ENCODE peak calls at places on chromosomes 11 and 22, in four cellular contexts. W, I, C and Y are unnamed samples.

GRCh38 chr11:125892994-125893393 is 5.5 kb downstream of the HYLS1 start:
- DNase-seq in W (no peak), I (no peak), C (no peak), Y (no peak)

GRCh38 chr11:47886096-47886495 is 37.9 kb upstream of the NUP160 start:
- DNase-seq in W (peak; percentile 57), I (peak; percentile 20), C (peak; percentile 71), Y (peak; percentile 87)

GRCh38 chr11:1744137-1744878 is 6.1 kb downstream of the IFITM10 start:
- DNase-seq in W (peak; percentile 54), I (no peak), C (no peak), Y (no peak)

GRCh38 chr22:17164392-17165024 is 5.4 kb upstream of the HDHD5 start:
- DNase-seq in W (peak; percentile 14), I (no peak), C (no peak), Y (peak; percentile 10)

GRCh38 chr11:65524010-65524746 is 705 bp upstream of the SCYL1 start:
- DNase-seq in W (no peak), I (peak; percentile 61), C (peak; percentile 10), Y (no peak)

GRCh38 chr11:75468534-75469340 is 35.7 kb upstream of the KLHL35 start:
- DNase-seq in W (peak; percentile 90), I (no peak), C (peak; percentile 79), Y (peak; percentile 93)

GRCh38 chr11:35138606-35138948 is 394 bp upstream of the CD44 start:
- DNase-seq in W (peak; percentile 55), I (no peak), C (no peak), Y (no peak)

GRCh38 chr11:67418476-67419281 is 3.2 kb downstream of the CARNS1 start:
- DNase-seq in W (no peak), I (peak; percentile 14), C (no peak), Y (no peak)

GRCh38 chr11:102306817-102307814 is 10.2 kb upstream of the BIRC3 start:
- DNase-seq in W (no peak), I (peak; percentile 48), C (no peak), Y (no peak)

GRCh38 chr22:18954333-18954732 is 18.2 kb upstream of the PRODH start:
- DNase-seq in W (peak; percentile 27), I (peak; percentile 86), C (peak; percentile 33), Y (peak; percentile 64)

GRCh38 chr11:60348116-60348515 is 21.1 kb downstream of the MS4A6E start:
- DNase-seq in W (no peak), I (no peak), C (no peak), Y (no peak)

GRCh38 chr11:106398396-106399074 is 321.1 kb downstream of the AASDHPPT start:
- DNase-seq in W (no peak), I (no peak), C (no peak), Y (peak; percentile 59)

GRCh38 chr11:113104390-113105251 is 143.4 kb downstream of the NCAM1 start:
- DNase-seq in W (no peak), I (no peak), C (no peak), Y (no peak)

GRCh38 chr11:96748639-96749370 is 359.0 kb downstream of the JRKL start:
- DNase-seq in W (peak; percentile 45), I (no peak), C (peak; percentile 53), Y (peak; percentile 48)

GRCh38 chr11:73013021-73013420 is 129.1 kb downstream of the FCHSD2 start:
- DNase-seq in W (no peak), I (no peak), C (no peak), Y (no peak)

GRCh38 chr11:68447015-68447801 is 13.3 kb upstream of the PPP6R3 start:
- DNase-seq in W (peak; percentile 66), I (peak; percentile 83), C (peak; percentile 58), Y (peak; percentile 78)

GRCh38 chr11:1422981-1423380 is 33.2 kb downstream of the BRSK2 start:
- DNase-seq in W (no peak), I (no peak), C (no peak), Y (no peak)

GRCh38 chr11:82092904-82093303 is 640.8 kb downstream of the FAM181B start:
- DNase-seq in W (no peak), I (no peak), C (no peak), Y (peak; percentile 7)

GRCh38 chr22:17743661-17744411 is 30.4 kb downstream of the BID start:
- DNase-seq in W (no peak), I (no peak), C (no peak), Y (peak; percentile 40)

GRCh38 chr22:25176175-25176574 is 23.5 kb upstream of the CRYBB3 start:
- DNase-seq in W (no peak), I (no peak), C (no peak), Y (no peak)

GRCh38 chr11:87352759-87353707 is 315.3 kb downstream of the TMEM135 start:
- DNase-seq in W (peak; percentile 73), I (peak; percentile 90), C (peak; percentile 72), Y (peak; percentile 74)

GRCh38 chr11:60942207-60942606 is 9.8 kb downstream of the SLC15A3 start:
- DNase-seq in W (no peak), I (no peak), C (no peak), Y (no peak)

GRCh38 chr11:38711110-38711509 is 2113.1 kb upstream of the RAG2 start:
- DNase-seq in W (no peak), I (no peak), C (no peak), Y (no peak)

GRCh38 chr22:42688914-42689275 is 31.8 kb downstream of the A4GALT start:
- DNase-seq in W (no peak), I (no peak), C (no peak), Y (no peak)

GRCh38 chr22:37887610-37888378 is 18.3 kb upstream of the MICALL1 start:
- DNase-seq in W (peak; percentile 84), I (no peak), C (peak; percentile 84), Y (peak; percentile 90)
- TF ChIP-seq CTCF in W (peak; percentile 72), I (no peak), C (peak; percentile 75), Y (peak; percentile 81)

DNA sequence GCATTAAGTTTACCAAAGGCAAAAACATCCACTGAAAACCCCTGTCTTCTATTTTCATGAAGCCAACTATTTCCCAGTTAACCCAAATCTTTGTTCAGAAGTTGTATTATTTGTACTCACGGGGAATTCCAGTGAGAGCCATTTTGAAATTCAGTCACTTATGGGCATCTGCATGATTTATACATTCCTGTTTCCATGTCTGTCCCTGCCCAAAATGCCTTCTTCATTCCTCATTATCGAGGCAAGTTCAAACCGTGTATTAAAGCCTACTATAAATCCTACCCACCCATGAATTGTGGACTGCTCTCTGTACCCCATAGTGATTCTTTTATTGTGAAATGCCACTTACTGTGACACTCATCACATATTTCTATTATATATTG is 772.7 kb downstream of the DLG2 start:
- DNase-seq in W (no peak), I (no peak), C (no peak), Y (no peak)
- H3K4me3 ChIP-seq in W (no peak overlapping the region), I (no peak overlapping the region), C (no peak overlapping the region), Y (no peak overlapping the region)

GRCh38 chr11:104876324-104876723 is 21.9 kb downstream of the CASP12 start:
- DNase-seq in W (no peak), I (no peak), C (no peak), Y (no peak)

GRCh38 chr11:104876838-104877500 is 21.3 kb downstream of the CASP12 start:
- DNase-seq in W (no peak), I (no peak), C (no peak), Y (no peak)

GRCh38 chr11:104872393-104872792 is 25.9 kb downstream of the CASP12 start:
- DNase-seq in W (no peak), I (no peak), C (no peak), Y (no peak)

GRCh38 chr11:104870910-104871309 is 27.4 kb downstream of the CASP12 start:
- DNase-seq in W (no peak), I (no peak), C (peak; percentile 55), Y (peak; percentile 59)

GRCh38 chr11:104873252-104873651 is 25.0 kb downstream of the CASP12 start:
- DNase-seq in W (no peak), I (no peak), C (no peak), Y (no peak)
- TF ChIP-seq CTCF in W (peak; percentile 8), I (no peak), C (peak; percentile 3), Y (no peak)

GRCh38 chr11:120342678-120343077 is 6.5 kb downstream of the ARHGEF12 start:
- DNase-seq in W (no peak), I (no peak), C (no peak), Y (no peak)

GRCh38 chr11:120339394-120339890 is 3.2 kb downstream of the ARHGEF12 start:
- DNase-seq in W (peak; percentile 35), I (peak; percentile 54), C (peak; percentile 52), Y (peak; percentile 54)

GRCh38 chr11:120342226-120342625 is 6.0 kb downstream of the ARHGEF12 start:
- DNase-seq in W (no peak), I (no peak), C (no peak), Y (no peak)

GRCh38 chr11:120337896-120338840 is 2.0 kb downstream of the ARHGEF12 start:
- DNase-seq in W (peak; percentile 49), I (no peak), C (peak; percentile 32), Y (peak; percentile 60)

GRCh38 chr11:120340529-120340928 is 4.3 kb downstream of the ARHGEF12 start:
- DNase-seq in W (peak; percentile 49), I (no peak), C (peak; percentile 32), Y (peak; percentile 53)
- H3K4me3 ChIP-seq in W (no peak overlapping the region), I (no peak overlapping the region), C (no peak overlapping the region), Y (no peak overlapping the region)

GRCh38 chr11:62152245-62153086 is 28.7 kb downstream of the INCENP start:
- DNase-seq in W (no peak), I (no peak), C (no peak), Y (no peak)

GRCh38 chr11:62153087-62153395 is 29.2 kb downstream of the INCENP start:
- DNase-seq in W (no peak), I (no peak), C (no peak), Y (no peak)

GRCh38 chr11:62150887-62151736 is 27.3 kb downstream of the INCENP start:
- DNase-seq in W (no peak), I (no peak), C (no peak), Y (no peak)

GRCh38 chr11:62149986-62150886 is 26.4 kb downstream of the INCENP start:
- DNase-seq in W (no peak), I (no peak), C (no peak), Y (no peak)

DNA sequence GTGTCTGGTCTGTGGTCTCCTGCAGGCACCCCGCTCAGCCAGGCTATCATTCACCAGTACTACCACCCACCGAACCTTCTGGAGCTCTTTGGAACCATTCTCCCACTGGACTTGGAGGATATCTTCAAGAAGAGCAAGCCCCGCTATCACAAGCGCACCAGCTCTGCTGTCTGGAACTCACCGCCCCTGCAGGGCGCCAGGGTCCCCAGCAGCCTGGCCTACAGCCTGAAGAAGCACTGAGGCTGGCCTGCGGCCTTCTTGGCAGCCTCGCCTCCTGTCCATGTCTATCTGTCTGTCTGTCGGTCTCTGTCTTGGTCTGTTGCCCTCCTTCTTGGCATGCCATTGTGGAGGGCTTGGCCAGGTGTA is 27.9 kb downstream of the INCENP start:
- DNase-seq in W (no peak), I (no peak), C (no peak), Y (no peak)
- TF ChIP-seq CTCF in W (no peak), I (no peak), C (no peak), Y (no peak)

GRCh38 chr11:117824571-117825537 is at the start of gene FXYD2:
- DNase-seq in W (peak; percentile 51), I (peak; percentile 45), C (no peak), Y (no peak)
- H3K4me3 ChIP-seq in W (no peak within 1 kb of the TSS), I (no peak within 1 kb of the TSS), C (no peak within 1 kb of the TSS), Y (no peak within 1 kb of the TSS)

GRCh38 chr11:18022419-18022818 is 9.6 kb upstream of the SERGEF start:
- DNase-seq in W (no peak), I (no peak), C (no peak), Y (no peak)
- TF ChIP-seq CTCF in W (no peak), I (no peak), C (no peak), Y (no peak)